ENCODE peak calls at places on chromosomes 4 and X, in four cellular contexts. A is K562, X is GM12878, Q is HepG2. Z is an unnamed sample.

GRCh38 chr4:176034498-176034897 is 31.1 kb upstream of the WDR17 start:
- DNase-seq in A (no peak), X (no peak), Q (no peak), Z (no peak)

GRCh38 chr4:43330288-43330687 is 437.8 kb downstream of the GRXCR1 start:
- DNase-seq in A (no peak), X (no peak), Q (no peak), Z (no peak)

GRCh38 chr4:6746721-6747689 is 31.0 kb downstream of the BLOC1S4 start:
- DNase-seq in A (no peak), X (no peak), Q (no peak), Z (no peak)

GRCh38 chr4:10087152-10087791 is 29.3 kb downstream of the WDR1 start:
- DNase-seq in A (no peak), X (no peak), Q (no peak), Z (no peak)

GRCh38 chr4:81724925-81725329 is 253.2 kb upstream of the RASGEF1B start:
- DNase-seq in A (no peak), X (peak), Q (peak), Z (no peak)

GRCh38 chrX:148867596-148867995 is 367.2 kb downstream of the AFF2 start:
- DNase-seq in A (no peak), X (no peak), Q (no peak), Z (no peak)

GRCh38 chr4:32488690-32489089 is 1768.5 kb downstream of the PCDH7 start:
- DNase-seq in A (no peak), X (no peak), Q (no peak), Z (no peak)

GRCh38 chrX:110286126-110286525 is 31.8 kb downstream of the AMMECR1 start:
- DNase-seq in A (no peak), X (no peak), Q (no peak), Z (no peak)

GRCh38 chrX:47234583-47234982 is 1.8 kb downstream of the USP11 start:
- DNase-seq in A (no peak), X (no peak), Q (no peak), Z (no peak)
- TF ChIP-seq CREM in A (no peak), X (no peak), Q (no peak), Z (no peak)

DNA sequence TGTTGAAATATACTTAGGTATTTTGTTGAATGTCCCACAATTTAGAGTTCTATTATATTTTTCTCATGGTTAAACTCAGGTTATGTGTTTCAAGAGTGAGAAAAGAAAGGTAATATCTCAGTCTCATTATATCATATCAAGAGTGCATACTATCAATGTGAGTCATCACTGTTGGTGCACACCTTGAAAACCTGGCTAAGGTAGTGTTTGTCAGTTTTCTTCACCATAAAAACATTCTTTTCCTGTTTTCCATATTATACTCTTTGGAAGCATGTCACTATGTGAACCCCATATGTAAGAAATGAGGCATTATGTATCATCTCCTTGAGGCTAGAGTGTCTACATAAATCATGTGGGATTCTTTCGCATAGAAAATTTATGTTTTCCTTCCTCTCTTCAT is 307.6 kb upstream of the CTSO start:
- DNase-seq in A (no peak), X (no peak), Q (no peak), Z (no peak)
- TF ChIP-seq CREM in A (no peak), X (no peak), Q (no peak), Z (no peak)

GRCh38 chrX:120791013-120791643 is 84.5 kb downstream of the CT47B1 start:
- DNase-seq in A (no peak), X (no peak), Q (no peak), Z (no peak)
- TF ChIP-seq CREM in A (no peak), X (no peak), Q (no peak), Z (no peak)

GRCh38 chr4:145315828-145316227 is 135.4 kb upstream of the OTUD4 start:
- DNase-seq in A (no peak), X (no peak), Q (no peak), Z (no peak)
- TF ChIP-seq CREM in A (no peak), X (no peak), Q (no peak), Z (no peak)